ENCODE peak calls at places on chromosomes 13 and 19, in ten cellular contexts. P, T, F, Y, E, C, A, U, V and I are unnamed samples. For H3K9me3, the result is how much of the 10 kb centered on the place peaks cover.

GRCh38 chr13:51958217-51958547 is 53.1 kb downstream of the ATP7B start:
- DNase-seq in P (no peak), T (no peak), F (no peak), Y (no peak), E (no peak), C (no peak), A (no peak), U (peak), V (no peak), I (no peak)

GRCh38 chr19:33726756-33727155 is 69.9 kb upstream of the KCTD15 start:
- DNase-seq in P (no peak), T (no peak), F (no peak), Y (no peak), E (no peak), C (no peak), A (no peak), U (no peak), V (no peak), I (no peak)

GRCh38 chr19:16778796-16779411 is 50.3 kb upstream of the SIN3B start:
- DNase-seq in P (peak), T (no peak), F (peak), Y (peak), E (peak), C (peak), A (peak), U (peak), V (peak), I (peak)

GRCh38 chr19:4369109-4369887 is 25.9 kb downstream of the MPND start:
- DNase-seq in P (peak), T (peak), F (no peak), Y (peak), E (peak), C (peak), A (peak), U (peak), V (no peak), I (no peak)

GRCh38 chr19:54179921-54180452 is 7.0 kb upstream of the TMC4 start:
- DNase-seq in P (no peak), T (no peak), F (no peak), Y (no peak), E (no peak), C (no peak), A (peak), U (peak), V (no peak), I (no peak)

GRCh38 chr19:52492201-52492960 is 35.1 kb upstream of the ZNF808 start:
- DNase-seq in P (no peak), T (no peak), F (no peak), Y (no peak), E (no peak), C (no peak), A (peak), U (no peak), V (no peak), I (no peak)

GRCh38 chr13:38965281-38965680 is 25.4 kb downstream of the STOML3 start:
- DNase-seq in P (no peak), T (no peak), F (no peak), Y (no peak), E (no peak), C (no peak), A (no peak), U (no peak), V (no peak), I (no peak)

GRCh38 chr13:59458908-59459579 is 704.7 kb downstream of the DIAPH3 start:
- DNase-seq in P (peak), T (no peak), F (peak), Y (no peak), E (no peak), C (no peak), A (peak), U (no peak), V (no peak), I (peak)

GRCh38 chr19:41646589-41647204 is 19.8 kb upstream of the CEACAM4 start:
- DNase-seq in P (no peak), T (no peak), F (no peak), Y (no peak), E (no peak), C (no peak), A (no peak), U (no peak), V (no peak), I (peak)

GRCh38 chr13:80716610-80717081 is 375.7 kb upstream of the SPRY2 start:
- DNase-seq in P (no peak), T (peak), F (peak), Y (no peak), E (no peak), C (no peak), A (no peak), U (no peak), V (no peak), I (no peak)

GRCh38 chr13:50030315-50030714 is 15.1 kb downstream of the KCNRG start:
- DNase-seq in P (no peak), T (no peak), F (no peak), Y (no peak), E (no peak), C (no peak), A (no peak), U (no peak), V (no peak), I (no peak)

GRCh38 chr13:53174550-53174949 is 145.9 kb downstream of the OLFM4 start:
- DNase-seq in P (no peak), T (no peak), F (peak), Y (no peak), E (no peak), C (no peak), A (no peak), U (peak), V (no peak), I (no peak)

GRCh38 chr19:19884583-19884982 is 16.2 kb upstream of the ZNF93 start:
- DNase-seq in P (no peak), T (no peak), F (no peak), Y (no peak), E (no peak), C (no peak), A (no peak), U (no peak), V (no peak), I (no peak)

GRCh38 chr19:18946918-18947317 is 5.9 kb upstream of the HOMER3 start:
- DNase-seq in P (no peak), T (no peak), F (no peak), Y (no peak), E (no peak), C (no peak), A (no peak), U (no peak), V (no peak), I (no peak)

GRCh38 chr13:28117689-28118377 is 17.5 kb upstream of the FLT3 start:
- DNase-seq in P (peak), T (no peak), F (peak), Y (no peak), E (no peak), C (no peak), A (no peak), U (peak), V (no peak), I (no peak)

GRCh38 chr13:44155422-44156293 is 218.0 kb upstream of the SERP2 start:
- DNase-seq in P (no peak), T (peak), F (peak), Y (no peak), E (no peak), C (no peak), A (peak), U (peak), V (no peak), I (no peak)

GRCh38 chr13:48873598-48873997 is 102.1 kb upstream of the FNDC3A start:
- DNase-seq in P (no peak), T (no peak), F (no peak), Y (no peak), E (no peak), C (no peak), A (peak), U (no peak), V (no peak), I (no peak)

GRCh38 chr19:41064974-41065569 is 23.2 kb upstream of the CYP2A13 start:
- DNase-seq in P (no peak), T (no peak), F (no peak), Y (no peak), E (no peak), C (no peak), A (peak), U (peak), V (no peak), I (peak)

GRCh38 chr19:16588089-16588823 is 16.0 kb upstream of the SLC35E1 start:
- DNase-seq in P (no peak), T (no peak), F (no peak), Y (peak), E (peak), C (peak), A (no peak), U (peak), V (no peak), I (no peak)

GRCh38 chr19:2771786-2772674 is 11.0 kb downstream of the SGTA start:
- DNase-seq in P (no peak), T (no peak), F (no peak), Y (no peak), E (no peak), C (no peak), A (no peak), U (no peak), V (no peak), I (no peak)

GRCh38 chr13:59991395-59991794 is 172.3 kb downstream of the DIAPH3 start:
- DNase-seq in P (no peak), T (no peak), F (no peak), Y (no peak), E (no peak), C (no peak), A (no peak), U (no peak), V (no peak), I (no peak)

GRCh38 chr19:35165200-35166058 is 10.9 kb downstream of the FXYD5 start:
- DNase-seq in P (no peak), T (no peak), F (no peak), Y (no peak), E (no peak), C (no peak), A (no peak), U (no peak), V (no peak), I (no peak)

GRCh38 chr13:40126301-40127085 is 471.0 kb downstream of the COG6 start:
- DNase-seq in P (no peak), T (no peak), F (no peak), Y (no peak), E (no peak), C (no peak), A (no peak), U (no peak), V (no peak), I (no peak)

GRCh38 chr13:44759723-44760360 is 183.7 kb upstream of the TSC22D1 start:
- DNase-seq in P (no peak), T (no peak), F (no peak), Y (no peak), E (no peak), C (no peak), A (no peak), U (no peak), V (no peak), I (peak)

GRCh38 chr19:45739498-45740439 is 6.5 kb downstream of the MEIOSIN start:
- DNase-seq in P (no peak), T (no peak), F (no peak), Y (no peak), E (no peak), C (no peak), A (no peak), U (no peak), V (no peak), I (no peak)

GRCh38 chr13:75480691-75481175 is 1.2 kb downstream of the TBC1D4 start:
- DNase-seq in P (peak), T (peak), F (peak), Y (no peak), E (no peak), C (no peak), A (peak), U (peak), V (no peak), I (peak)

GRCh38 chr13:113805431-113806103 is 46.5 kb downstream of the TMEM255B start:
- DNase-seq in P (no peak), T (no peak), F (no peak), Y (no peak), E (no peak), C (no peak), A (no peak), U (no peak), V (no peak), I (no peak)

GRCh38 chr13:21069561-21070004 is 8.2 kb upstream of the LATS2 start:
- DNase-seq in P (no peak), T (no peak), F (peak), Y (no peak), E (no peak), C (no peak), A (no peak), U (no peak), V (peak), I (peak)

GRCh38 chr13:33797622-33798021 is 20.3 kb upstream of the RFC3 start:
- DNase-seq in P (no peak), T (no peak), F (no peak), Y (no peak), E (no peak), C (no peak), A (no peak), U (no peak), V (no peak), I (no peak)

GRCh38 chr19:18674616-18675015 is 8.9 kb upstream of the CRTC1 start:
- DNase-seq in P (no peak), T (no peak), F (no peak), Y (no peak), E (no peak), C (no peak), A (no peak), U (no peak), V (no peak), I (no peak)

GRCh38 chr19:39936020-39936419 is 1.6 kb upstream of the FCGBP start:
- DNase-seq in P (no peak), T (no peak), F (no peak), Y (no peak), E (no peak), C (no peak), A (no peak), U (peak), V (no peak), I (no peak)

GRCh38 chr19:4370418-4371041 is 27.2 kb downstream of the MPND start:
- DNase-seq in P (peak), T (peak), F (no peak), Y (no peak), E (no peak), C (no peak), A (no peak), U (no peak), V (no peak), I (no peak)

GRCh38 chr13:49776871-49777270 is 15.6 kb downstream of the KPNA3 start:
- DNase-seq in P (no peak), T (no peak), F (no peak), Y (no peak), E (no peak), C (no peak), A (no peak), U (no peak), V (no peak), I (no peak)

GRCh38 chr19:36265064-36265463 is 50.2 kb downstream of the ZNF146 start:
- DNase-seq in P (no peak), T (no peak), F (no peak), Y (no peak), E (no peak), C (no peak), A (no peak), U (no peak), V (no peak), I (no peak)

GRCh38 chr19:46717716-46718143 is 816 bp upstream of the PRKD2 start:
- DNase-seq in P (no peak), T (no peak), F (no peak), Y (peak), E (no peak), C (no peak), A (no peak), U (peak), V (no peak), I (no peak)

GRCh38 chr13:73857106-73857505 is 277.1 kb downstream of the KLF12 start:
- DNase-seq in P (no peak), T (no peak), F (no peak), Y (no peak), E (no peak), C (no peak), A (no peak), U (no peak), V (no peak), I (no peak)

GRCh38 chr19:17259118-17259780 is 5.3 kb downstream of the USHBP1 start:
- DNase-seq in P (no peak), T (no peak), F (no peak), Y (no peak), E (no peak), C (no peak), A (no peak), U (no peak), V (no peak), I (no peak)

GRCh38 chr19:34263745-34264237 is 9.4 kb downstream of the GARRE1 start:
- DNase-seq in P (no peak), T (no peak), F (no peak), Y (no peak), E (no peak), C (no peak), A (no peak), U (no peak), V (no peak), I (no peak)

GRCh38 chr13:34588362-34588761 is 353.7 kb upstream of the NBEA start:
- DNase-seq in P (no peak), T (no peak), F (no peak), Y (no peak), E (no peak), C (no peak), A (no peak), U (no peak), V (no peak), I (no peak)

GRCh38 chr13:22592515-22592914 is 588.3 kb upstream of the SGCG start:
- DNase-seq in P (no peak), T (no peak), F (no peak), Y (no peak), E (no peak), C (no peak), A (no peak), U (no peak), V (no peak), I (peak)
- H3K9me3 ChIP-seq in P (under half), T (under half), F (under half), Y (under half), E (under half), C (under half), A (under half), U (under half), V (under half), I (under half)

DNA sequence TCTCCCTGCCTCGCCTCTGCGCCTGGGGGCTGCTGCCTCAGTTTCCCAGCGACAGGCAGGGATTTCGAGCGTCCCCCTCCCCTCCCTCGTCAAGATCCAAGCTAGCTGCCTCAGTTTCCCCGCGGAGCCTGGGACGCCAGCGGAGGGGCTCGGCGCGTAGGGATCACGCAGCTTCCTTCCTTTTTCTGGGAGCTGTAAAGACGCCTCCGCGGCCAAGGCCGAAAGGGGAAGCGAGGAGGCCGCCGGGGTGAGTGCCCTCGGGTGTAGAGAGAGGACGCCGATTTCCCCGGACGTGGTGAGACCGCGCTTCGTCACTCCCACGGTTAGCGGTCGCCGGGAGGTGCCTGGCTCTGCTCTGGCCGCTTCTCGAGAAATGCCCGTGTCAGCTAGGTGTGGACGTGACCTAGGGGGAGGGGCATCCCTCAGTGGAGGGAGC is 722 bp upstream of the ICAM1 start:
- DNase-seq in P (peak), T (peak), F (peak), Y (peak), E (peak), C (peak), A (peak), U (peak), V (no peak), I (no peak)
- H3K9me3 ChIP-seq in P (under half), T (under half), F (under half), Y (under half), E (under half), C (under half), A (under half), U (under half), V (under half), I (under half)

DNA sequence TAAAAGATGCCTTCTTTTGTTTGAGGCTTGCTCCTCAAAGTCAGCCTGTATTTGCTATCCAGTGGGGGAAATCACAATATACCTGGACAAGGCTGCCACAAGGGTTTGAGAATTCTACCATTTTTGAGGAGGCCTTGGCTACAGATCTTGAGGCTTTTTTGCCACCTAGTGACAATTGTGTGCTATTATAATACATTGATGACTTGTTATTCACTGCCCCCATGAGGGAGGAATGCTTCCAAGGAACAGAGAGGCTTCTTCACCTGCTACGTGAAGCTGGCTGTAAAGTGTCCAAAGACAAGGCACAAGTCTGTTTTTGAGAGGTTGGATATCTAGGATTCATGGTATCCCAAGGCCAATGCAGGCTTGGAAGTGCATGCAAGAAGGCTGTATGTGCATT is 72.5 kb downstream of the ZNF708 start:
- DNase-seq in P (no peak), T (no peak), F (no peak), Y (no peak), E (no peak), C (no peak), A (peak), U (no peak), V (no peak), I (no peak)
- H3K9me3 ChIP-seq in P (under half), T (under half), F (under half), Y (under half), E (under half), C (under half), A (under half), U (under half), V (under half), I (under half)

DNA sequence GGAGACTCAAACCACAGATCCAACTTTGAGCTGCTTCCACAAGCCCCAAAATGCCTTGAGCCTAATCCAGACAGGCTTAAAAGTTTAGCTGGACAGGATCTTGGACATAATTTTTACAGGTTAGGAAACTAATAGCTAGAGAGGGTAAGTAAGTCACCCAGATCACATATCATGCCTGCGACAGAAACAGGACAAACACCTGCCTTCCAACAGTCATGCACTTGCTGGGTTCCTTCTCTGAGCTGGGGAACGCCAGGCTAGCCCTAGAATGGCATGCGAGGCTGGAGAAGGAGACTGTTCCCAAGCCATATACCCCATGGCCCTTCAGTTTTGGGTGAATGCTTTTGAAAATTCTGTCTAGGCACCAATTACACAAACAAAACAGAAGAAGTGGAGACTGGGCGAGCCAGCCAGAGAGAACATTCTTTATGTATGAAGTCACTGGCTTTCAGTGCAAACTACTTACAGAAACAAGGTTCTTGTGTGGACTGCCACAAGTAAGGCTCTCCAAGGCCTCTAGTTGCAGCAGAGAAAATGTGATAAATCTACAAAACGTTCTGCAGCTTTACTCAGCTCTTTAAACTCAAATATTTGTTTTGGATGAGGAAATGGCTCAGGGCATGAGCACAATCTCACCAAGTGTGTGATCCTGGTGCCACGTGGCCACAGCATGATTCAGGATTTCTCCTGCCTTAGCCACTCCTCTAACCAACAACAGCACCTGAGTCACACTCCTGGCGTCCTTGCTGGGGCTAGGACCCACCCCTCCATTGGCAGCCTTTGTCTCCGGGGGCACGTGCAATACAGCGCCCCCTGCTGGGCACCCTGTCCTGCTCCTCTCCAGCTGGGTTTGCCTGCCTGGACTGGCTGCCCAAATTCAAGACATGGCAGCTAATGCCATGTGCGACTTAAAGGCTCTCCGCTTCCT is 73.4 kb upstream of the UBL3 start:
- DNase-seq in P (peak), T (peak), F (peak), Y (peak), E (peak), C (peak), A (peak), U (peak), V (peak), I (peak)
- H3K9me3 ChIP-seq in P (under half), T (under half), F (under half), Y (under half), E (under half), C (under half), A (under half), U (under half), V (under half), I (under half)